ENCODE peak calls at places on chromosomes 1 and 21, in six cellular contexts. T, X, K, Y, E and A are unnamed samples.

GRCh38 chr1:236522937-236523703 is 662 bp upstream of the LGALS8 start:
- DNase-seq in T (peak), Y (no peak), K (no peak), E (no peak), X (peak), A (no peak)

GRCh38 chr1:95118019-95118499 is 904 bp downstream of the TLCD4 start:
- DNase-seq in X (peak), Y (no peak), E (no peak), K (no peak), T (no peak), A (no peak)

GRCh38 chr1:244337839-244338238 is 113.9 kb downstream of the ADSS2 start:
- DNase-seq in E (no peak), Y (no peak), T (no peak), K (no peak), X (no peak), A (no peak)

GRCh38 chr21:44637018-44637850 is at the start of gene KRTAP10-10:
- DNase-seq in T (no peak), K (no peak), E (no peak), X (no peak), Y (no peak), A (no peak)

GRCh38 chr1:15233689-15234088 is 13.3 kb upstream of the FHAD1 start:
- DNase-seq in T (no peak), X (no peak), K (no peak), E (no peak), Y (no peak), A (no peak)

GRCh38 chr1:104098837-104099236 is 349.1 kb downstream of the AMY1C start:
- DNase-seq in E (no peak), X (no peak), T (no peak), K (no peak), Y (no peak), A (no peak)

GRCh38 chr1:29453502-29454240 is 217.3 kb downstream of the PTPRU start:
- DNase-seq in X (no peak), T (peak), Y (peak), E (peak), K (peak), A (no peak)

GRCh38 chr21:43574741-43575465 is 84.4 kb downstream of the HSF2BP start:
- DNase-seq in E (no peak), K (no peak), Y (no peak), T (no peak), X (peak), A (no peak)

GRCh38 chr1:193310569-193310968 is 124.2 kb upstream of the B3GALT2 start:
- DNase-seq in T (peak), Y (no peak), K (no peak), E (no peak), X (peak), A (no peak)

GRCh38 chr1:42743302-42744029 is 3.4 kb upstream of the CLDN19 start:
- DNase-seq in Y (no peak), E (no peak), K (no peak), X (no peak), T (no peak), A (no peak)

GRCh38 chr1:85571181-85571540 is 9.4 kb upstream of the CCN1 start:
- DNase-seq in X (no peak), Y (no peak), K (no peak), E (no peak), T (no peak), A (no peak)

GRCh38 chr1:150560576-150560975 is 11.4 kb downstream of the ADAMTSL4 start:
- DNase-seq in E (no peak), X (peak), K (no peak), T (no peak), Y (no peak), A (no peak)

GRCh38 chr1:33735624-33736023 is 128.3 kb upstream of the HMGB4 start:
- DNase-seq in X (no peak), T (no peak), K (no peak), E (no peak), Y (peak), A (no peak)

GRCh38 chr1:162861101-162861500 is at the start of gene CCDC190:
- DNase-seq in T (no peak), K (no peak), E (no peak), X (no peak), Y (no peak), A (no peak)

GRCh38 chr1:98389809-98390208 is 271.7 kb upstream of the SNX7 start:
- DNase-seq in K (no peak), E (no peak), X (no peak), T (no peak), Y (peak), A (no peak)

GRCh38 chr1:27137022-27137542 is 17.8 kb downstream of the SLC9A1 start:
- DNase-seq in T (peak), E (no peak), X (peak), K (no peak), Y (no peak), A (peak)

GRCh38 chr21:28742527-28742926 is 250.2 kb downstream of the LTN1 start:
- DNase-seq in T (no peak), Y (peak), E (no peak), X (no peak), K (no peak), A (no peak)

GRCh38 chr1:221327954-221328353 is 413.9 kb downstream of the DUSP10 start:
- DNase-seq in T (no peak), Y (no peak), X (no peak), K (no peak), E (no peak), A (no peak)

GRCh38 chr1:47431534-47431933 is 6.3 kb upstream of the FOXD2 start:
- DNase-seq in E (no peak), X (no peak), T (no peak), K (no peak), Y (peak), A (no peak)

GRCh38 chr1:40363721-40364120 is 9.8 kb upstream of the SMAP2 start:
- DNase-seq in Y (no peak), X (no peak), E (no peak), K (no peak), T (no peak), A (peak)

GRCh38 chr21:40678681-40679284 is 168.2 kb downstream of the DSCAM start:
- DNase-seq in E (no peak), X (no peak), T (no peak), K (no peak), Y (no peak), A (no peak)

GRCh38 chr1:57162607-57163235 is 196.9 kb upstream of the C8B start:
- DNase-seq in X (no peak), Y (no peak), T (no peak), K (no peak), E (no peak), A (no peak)

GRCh38 chr1:169849346-169850022 is 44.2 kb downstream of the SCYL3 start:
- DNase-seq in K (no peak), T (no peak), X (no peak), Y (no peak), E (no peak), A (no peak)

GRCh38 chr1:65703853-65704252 is 88.8 kb upstream of the PDE4B start:
- DNase-seq in X (peak), T (no peak), Y (no peak), E (no peak), K (no peak), A (peak)

GRCh38 chr1:65694126-65694525 is 98.6 kb upstream of the PDE4B start:
- DNase-seq in X (no peak), K (no peak), T (no peak), Y (no peak), E (no peak), A (no peak)

GRCh38 chr1:65694933-65695332 is 97.8 kb upstream of the PDE4B start:
- DNase-seq in T (no peak), K (no peak), E (no peak), X (no peak), Y (no peak), A (no peak)

GRCh38 chr1:65704318-65704717 is 88.4 kb upstream of the PDE4B start:
- DNase-seq in Y (no peak), T (no peak), X (no peak), E (no peak), K (no peak), A (peak)

GRCh38 chr1:65698590-65698989 is 94.1 kb upstream of the PDE4B start:
- DNase-seq in T (no peak), Y (no peak), X (no peak), E (no peak), K (no peak), A (no peak)
- H3K4me3 ChIP-seq in T (no peak), Y (no peak), X (no peak), E (no peak), K (no peak), A (no peak)

GRCh38 chr1:186494832-186495271 is 33.9 kb upstream of the PDC start:
- DNase-seq in T (no peak), E (no peak), K (no peak), Y (no peak), X (no peak), A (no peak)

GRCh38 chr1:186491351-186491750 is 30.4 kb upstream of the PDC start:
- DNase-seq in Y (no peak), K (no peak), E (no peak), X (no peak), T (no peak), A (no peak)

GRCh38 chr1:186497651-186498050 is 36.7 kb upstream of the PDC start:
- DNase-seq in Y (no peak), E (no peak), X (no peak), K (no peak), T (no peak), A (no peak)

GRCh38 chr1:186496452-186496851 is 35.5 kb upstream of the PDC start:
- DNase-seq in T (no peak), E (no peak), Y (no peak), K (no peak), X (no peak), A (no peak)

GRCh38 chr1:186492531-186493291 is 31.8 kb upstream of the PDC start:
- DNase-seq in T (no peak), K (no peak), X (no peak), E (no peak), Y (no peak), A (no peak)
- H3K4me3 ChIP-seq in T (no peak), K (no peak), X (no peak), E (no peak), Y (no peak), A (no peak)

DNA sequence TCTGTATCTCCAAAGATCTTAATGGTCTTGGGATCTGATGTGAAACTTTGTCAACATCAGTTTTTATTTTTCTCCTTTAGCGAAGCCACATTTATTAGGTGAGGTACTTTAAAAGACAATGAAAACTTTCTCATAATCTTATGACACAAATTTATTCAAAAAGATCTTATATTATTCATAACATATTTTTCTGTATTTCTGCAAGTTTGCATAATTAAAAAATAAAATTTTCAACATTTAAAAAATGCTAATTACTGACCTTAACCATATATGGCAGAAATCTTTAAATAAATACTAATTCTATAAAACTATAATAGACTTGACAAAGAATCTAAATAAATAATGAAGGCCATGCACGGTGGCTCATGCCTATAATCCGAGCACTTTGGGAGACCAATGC is 72.5 kb downstream of the PRPF38A start:
- DNase-seq in X (no peak), Y (no peak), T (no peak), K (no peak), E (no peak), A (no peak)
- H3K4me3 ChIP-seq in X (no peak), Y (no peak), T (no peak), K (no peak), E (no peak), A (no peak)

GRCh38 chr1:111847519-111847918 is 91.8 kb downstream of the DDX20 start:
- DNase-seq in X (no peak), E (no peak), T (no peak), K (no peak), Y (no peak), A (no peak)
- H3K4me3 ChIP-seq in X (no peak), E (no peak), T (no peak), K (no peak), Y (no peak), A (no peak)

DNA sequence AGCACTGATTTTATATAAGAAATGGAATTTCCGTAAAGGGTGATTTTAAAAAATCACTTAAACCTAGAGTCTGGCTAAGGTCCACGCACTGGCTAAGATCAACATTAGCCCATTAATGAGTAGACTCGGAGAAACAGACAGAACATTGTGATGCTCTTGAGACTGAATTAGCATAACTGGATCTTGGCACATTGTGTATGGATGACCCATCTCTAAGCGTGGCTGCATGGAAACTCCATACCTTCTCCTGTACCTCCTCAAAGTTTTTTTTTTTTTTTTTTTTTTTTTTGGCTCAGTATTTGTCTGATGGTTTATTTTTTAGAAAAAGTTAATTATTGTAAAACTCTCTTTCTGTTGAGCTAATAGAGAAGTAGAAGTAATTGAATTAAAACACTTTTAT is 74.1 kb downstream of the TLR5 start:
- DNase-seq in X (no peak), K (no peak), E (no peak), T (no peak), Y (no peak), A (no peak)
- H3K4me3 ChIP-seq in X (no peak), K (no peak), E (no peak), T (no peak), Y (no peak), A (no peak)

GRCh38 chr1:77313491-77313890 is 31.7 kb downstream of the AK5 start:
- DNase-seq in X (no peak), Y (peak), K (no peak), T (no peak), E (peak), A (no peak)
- H3K4me3 ChIP-seq in X (no peak), Y (no peak), K (no peak), T (no peak), E (no peak), A (no peak)

GRCh38 chr1:225467193-225468020 is 39.6 kb upstream of the LBR start:
- DNase-seq in T (peak), Y (no peak), X (peak), E (no peak), K (no peak), A (peak)
- H3K4me3 ChIP-seq in T (peak), Y (no peak), X (peak), E (no peak), K (no peak), A (peak)

GRCh38 chr1:63317007-63317813 is 5.2 kb upstream of the FOXD3 start:
- DNase-seq in Y (peak), X (peak), T (peak), K (peak), E (no peak), A (peak)
- H3K4me3 ChIP-seq in Y (peak), X (peak), T (peak), K (peak), E (peak), A (peak)